ENCODE peak calls at places on chromosomes 2 and 18, in ten cellular contexts. Z is heart right ventricle; U is fibroblast of lung; S is spleen; J is GM12865; F is prostate gland; P is thoracic aorta; I is HCT116; E is CD8-positive, alpha-beta T cell; B is adrenal gland. D is an unnamed sample.

GRCh38 chr18:46211816-46212215 is 107.6 kb downstream of the HAUS1 start:
- DNase-seq in Z (no peak), E (no peak), F (no peak), I (no peak), P (no peak), U (peak), J (no peak), B (no peak), S (no peak), D (no peak)

GRCh38 chr2:200567932-200568331 is 17.9 kb upstream of the AOX1 start:
- DNase-seq in E (no peak), F (no peak), S (no peak), P (no peak), B (no peak), Z (no peak), I (no peak), J (no peak), U (no peak), D (no peak)

GRCh38 chr18:77118256-77119090 is 14.1 kb downstream of the MBP start:
- DNase-seq in I (no peak), P (no peak), F (no peak), B (no peak), U (no peak), J (no peak), E (peak), S (no peak), Z (no peak), D (no peak)

GRCh38 chr2:145777297-145777696 is 1257.4 kb upstream of the ZEB2 start:
- DNase-seq in S (no peak), U (peak), I (no peak), Z (no peak), P (no peak), F (no peak), E (no peak), J (no peak), B (no peak), D (no peak)

GRCh38 chr2:170396799-170397459 is 219.0 kb downstream of the MYO3B start:
- DNase-seq in J (no peak), F (no peak), I (no peak), P (no peak), U (no peak), Z (no peak), S (no peak), E (no peak), B (no peak), D (peak)

GRCh38 chr2:100767224-100767653 is 52.7 kb upstream of the NPAS2 start:
- DNase-seq in P (no peak), U (peak), J (no peak), E (no peak), I (peak), S (no peak), B (no peak), F (peak), Z (no peak), D (peak)

GRCh38 chr2:128314348-128315121 is 4.1 kb downstream of the HS6ST1 start:
- DNase-seq in F (peak), Z (peak), S (no peak), U (no peak), I (no peak), J (peak), E (peak), B (peak), P (no peak), D (no peak)

GRCh38 chr2:57908736-57909161 is 137.9 kb upstream of the VRK2 start:
- DNase-seq in U (no peak), Z (no peak), B (no peak), J (peak), E (no peak), F (no peak), P (no peak), I (no peak), S (no peak), D (no peak)

GRCh38 chr2:224973112-224974016 is 68.9 kb downstream of the DOCK10 start:
- DNase-seq in P (no peak), E (peak), B (no peak), Z (no peak), J (peak), F (no peak), U (no peak), I (no peak), S (no peak), D (no peak)

GRCh38 chr18:46252754-46253153 is 148.6 kb downstream of the HAUS1 start:
- DNase-seq in F (no peak), I (no peak), Z (no peak), B (no peak), P (no peak), U (no peak), J (no peak), S (no peak), E (no peak), D (no peak)

GRCh38 chr18:14117611-14118010 is 14.6 kb downstream of the ZNF519 start:
- DNase-seq in F (no peak), P (no peak), S (no peak), E (no peak), I (no peak), B (no peak), Z (no peak), J (no peak), U (peak), D (no peak)

GRCh38 chr2:88108796-88109195 is 19.1 kb downstream of the FABP1 start:
- DNase-seq in U (no peak), I (no peak), B (no peak), Z (no peak), J (no peak), P (no peak), S (no peak), E (no peak), F (no peak), D (no peak)

GRCh38 chr2:210086292-210086691 is 83.9 kb downstream of the RPE start:
- DNase-seq in P (no peak), F (no peak), B (no peak), U (peak), E (no peak), I (no peak), J (no peak), S (no peak), Z (no peak), D (no peak)

GRCh38 chr2:235005603-235006259 is 53.9 kb downstream of the SH3BP4 start:
- DNase-seq in P (no peak), F (peak), E (no peak), J (no peak), Z (peak), U (peak), S (no peak), I (no peak), B (no peak), D (no peak)

GRCh38 chr2:229719926-229720652 is 5.7 kb upstream of the DNER start:
- DNase-seq in U (peak), F (no peak), P (no peak), J (no peak), S (no peak), E (no peak), Z (no peak), I (no peak), B (no peak), D (no peak)

GRCh38 chr2:16828828-16829160 is 163.2 kb upstream of the CYRIA start:
- DNase-seq in J (no peak), B (no peak), S (no peak), P (no peak), Z (no peak), I (no peak), E (no peak), U (no peak), F (peak), D (no peak)

GRCh38 chr18:34649072-34649471 is 61.0 kb upstream of the DTNA start:
- DNase-seq in U (peak), S (no peak), J (no peak), P (no peak), B (no peak), Z (no peak), I (no peak), E (no peak), F (no peak), D (no peak)

GRCh38 chr2:176157499-176158305 is 595 bp downstream of the HOXD3 start:
- DNase-seq in F (no peak), B (peak), U (peak), E (no peak), P (no peak), Z (no peak), S (no peak), I (no peak), J (no peak), D (no peak)

GRCh38 chr2:97774425-97774824 is 61.0 kb downstream of the ZAP70 start:
- DNase-seq in I (no peak), J (no peak), S (no peak), F (no peak), P (no peak), U (peak), E (no peak), B (no peak), Z (no peak), D (no peak)

GRCh38 chr2:144431384-144431783 is 88.5 kb downstream of the ZEB2 start:
- DNase-seq in I (no peak), B (no peak), E (no peak), J (peak), S (no peak), Z (no peak), P (no peak), U (no peak), F (no peak), D (no peak)

GRCh38 chr2:126860395-126860794 is 38.3 kb upstream of the TEX51 start:
- DNase-seq in U (no peak), F (no peak), P (no peak), B (no peak), I (no peak), E (peak), Z (no peak), S (no peak), J (no peak), D (no peak)

GRCh38 chr2:7905756-7906155 is 776.1 kb upstream of the ID2 start:
- DNase-seq in B (no peak), F (no peak), Z (no peak), U (no peak), J (no peak), I (no peak), S (no peak), E (no peak), P (no peak), D (no peak)

GRCh38 chr18:31736630-31737029 is 24.1 kb downstream of the SLC25A52 start:
- DNase-seq in F (no peak), U (no peak), J (peak), S (no peak), I (no peak), P (no peak), Z (no peak), B (no peak), E (no peak), D (no peak)

GRCh38 chr18:56286775-56287174 is 351.6 kb downstream of the TXNL1 start:
- DNase-seq in S (no peak), F (no peak), Z (no peak), B (no peak), P (no peak), I (no peak), U (peak), J (no peak), E (no peak), D (no peak)

GRCh38 chr2:64204006-64204632 is 59.9 kb upstream of the PELI1 start:
- DNase-seq in P (no peak), J (peak), F (no peak), Z (peak), E (no peak), S (peak), U (peak), B (no peak), I (no peak), D (no peak)

GRCh38 chr2:113842919-113843736 is 46.8 kb upstream of the ACTR3 start:
- DNase-seq in J (no peak), B (no peak), Z (no peak), U (peak), P (no peak), E (no peak), F (no peak), S (no peak), I (no peak), D (no peak)

GRCh38 chr2:163649080-163649479 is 86.7 kb downstream of the FIGN start:
- DNase-seq in U (peak), B (no peak), I (no peak), E (no peak), P (no peak), Z (no peak), J (no peak), S (no peak), F (no peak), D (no peak)

GRCh38 chr18:27198036-27198435 is 12.9 kb upstream of the CHST9 start:
- DNase-seq in I (no peak), S (no peak), E (no peak), Z (no peak), F (no peak), P (no peak), J (no peak), U (no peak), B (no peak), D (no peak)

GRCh38 chr18:9449987-9450386 is 25.3 kb upstream of the RALBP1 start:
- DNase-seq in I (no peak), B (no peak), P (no peak), J (no peak), Z (no peak), U (no peak), E (no peak), F (no peak), S (no peak), D (no peak)

GRCh38 chr2:26344581-26345283 is 1.2 kb upstream of the SELENOI start:
- DNase-seq in E (no peak), I (peak), J (peak), F (peak), Z (no peak), S (no peak), U (peak), B (peak), P (no peak), D (no peak)

GRCh38 chr2:61485281-61485680 is 14.4 kb upstream of the USP34 start:
- DNase-seq in Z (no peak), F (no peak), E (no peak), S (no peak), P (no peak), J (no peak), B (no peak), U (no peak), I (no peak), D (no peak)

GRCh38 chr2:58680938-58681337 is 439.8 kb upstream of the FANCL start:
- DNase-seq in Z (no peak), U (peak), P (no peak), B (no peak), J (no peak), F (no peak), E (no peak), I (no peak), S (no peak), D (no peak)

GRCh38 chr2:130252880-130253645 is 54.8 kb upstream of the TUBA3E start:
- DNase-seq in B (no peak), S (no peak), J (no peak), E (no peak), P (no peak), F (no peak), I (no peak), U (no peak), Z (no peak), D (no peak)

GRCh38 chr18:45677408-45677807 is 46.6 kb upstream of the SLC14A1 start:
- DNase-seq in Z (no peak), F (no peak), S (no peak), J (no peak), I (no peak), P (no peak), B (no peak), E (peak), U (no peak), D (no peak)

DNA sequence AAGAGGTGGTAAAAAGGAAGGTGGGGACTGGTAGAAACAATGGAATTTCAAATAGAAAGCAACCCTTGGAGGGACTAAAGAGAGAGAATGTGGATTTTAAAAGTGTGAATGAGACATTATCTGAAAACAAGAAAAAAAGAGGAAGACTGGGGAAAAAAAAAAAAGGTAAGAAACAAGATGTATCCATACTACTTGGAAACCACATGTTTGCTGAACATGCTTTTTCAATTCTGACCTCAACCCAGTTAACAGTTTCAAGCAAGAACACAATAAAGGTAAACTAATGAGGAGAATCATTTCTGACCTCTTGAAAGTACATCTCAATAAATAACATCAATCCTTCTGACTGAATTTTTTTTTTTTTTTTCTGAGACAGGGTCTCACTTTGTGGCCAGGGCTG is 2.6 kb downstream of the FARSB start:
- DNase-seq in P (no peak), S (no peak), U (no peak), E (no peak), B (no peak), Z (no peak), J (peak), I (no peak), F (no peak), D (no peak)
- H3K4me3 ChIP-seq in P (no peak), S (no peak), U (no peak), E (no peak), B (no peak), Z (no peak), J (no peak), I (no peak), F (no peak), D (no peak)

GRCh38 chr2:165016772-165017411 is 61.6 kb upstream of the SLC38A11 start:
- DNase-seq in U (peak), J (peak), F (no peak), P (no peak), Z (no peak), I (peak), S (no peak), B (peak), E (no peak), D (no peak)
- TF ChIP-seq CTCF in U (peak), J (peak), F (no peak), P (peak), Z (peak), I (peak), S (peak), B (peak), E (no peak), D (peak)

GRCh38 chr2:236928353-236929153 is 157.1 kb upstream of the COPS8 start:
- DNase-seq in U (no peak), S (no peak), P (no peak), F (no peak), B (no peak), I (no peak), Z (no peak), E (no peak), J (no peak), D (no peak)
- H3K4me3 ChIP-seq in U (peak), S (peak), P (peak), F (no peak), B (no peak), I (no peak), Z (no peak), E (peak), J (peak), D (no peak)

GRCh38 chr2:188979730-188980123 is 5.6 kb downstream of the COL3A1 start:
- DNase-seq in J (no peak), Z (no peak), E (no peak), U (no peak), I (no peak), P (no peak), B (no peak), F (no peak), S (no peak), D (no peak)

GRCh38 chr2:188984680-188985079 is 10.5 kb downstream of the COL3A1 start:
- DNase-seq in P (no peak), F (no peak), I (no peak), B (no peak), S (no peak), Z (no peak), E (no peak), U (peak), J (no peak), D (no peak)

GRCh38 chr2:188983427-188984101 is 9.4 kb downstream of the COL3A1 start:
- DNase-seq in I (peak), S (no peak), F (no peak), B (no peak), J (peak), P (no peak), U (peak), Z (no peak), E (no peak), D (no peak)

GRCh38 chr2:188986839-188987238 is 12.7 kb downstream of the COL3A1 start:
- DNase-seq in S (no peak), J (no peak), U (peak), E (no peak), B (no peak), Z (no peak), P (no peak), I (no peak), F (no peak), D (no peak)

GRCh38 chr2:188984126-188984525 is 10.0 kb downstream of the COL3A1 start:
- DNase-seq in B (no peak), S (no peak), I (no peak), F (no peak), Z (no peak), U (peak), E (no peak), J (no peak), P (no peak), D (no peak)
- TF ChIP-seq CTCF in B (no peak), S (no peak), I (peak), F (no peak), Z (peak), U (peak), E (no peak), J (no peak), P (peak), D (peak)

GRCh38 chr2:85596486-85597143 is 1.1 kb downstream of the RNF181 start:
- DNase-seq in I (no peak), E (no peak), J (no peak), Z (no peak), B (no peak), U (no peak), S (no peak), F (no peak), P (no peak), D (no peak)
- H3K4me3 ChIP-seq in I (peak), E (peak), J (peak), Z (peak), B (peak), U (peak), S (peak), F (peak), P (peak), D (peak)

GRCh38 chr2:54658548-54659207 is 64.8 kb upstream of the EML6 start:
- DNase-seq in E (no peak), J (no peak), P (no peak), U (peak), F (no peak), B (no peak), S (no peak), Z (no peak), I (no peak), D (no peak)
- TF ChIP-seq CTCF in E (no peak), J (no peak), P (no peak), U (no peak), F (no peak), B (no peak), S (no peak), Z (no peak), I (no peak), D (no peak)

GRCh38 chr18:52340466-52341378 is 725 bp downstream of the DCC start:
- DNase-seq in E (no peak), S (no peak), U (peak), J (no peak), I (no peak), B (no peak), F (no peak), Z (no peak), P (no peak), D (no peak)
- H3K4me3 ChIP-seq in E (no peak), S (no peak), U (peak), J (no peak), I (no peak), B (no peak), F (no peak), Z (no peak), P (peak), D (no peak)

GRCh38 chr2:161722547-161723503 is 98.6 kb downstream of the SLC4A10 start:
- DNase-seq in E (no peak), B (no peak), J (no peak), P (no peak), S (no peak), I (no peak), Z (no peak), U (no peak), F (no peak), D (no peak)
- TF ChIP-seq CTCF in E (no peak), B (no peak), J (no peak), P (no peak), S (no peak), I (no peak), Z (no peak), U (no peak), F (no peak), D (no peak)

D was measured in LNCaP clone FGC.